ENCODE peak calls at places on chromosomes 4 and X, in nine cellular contexts. P is aorta, W is T-helper 1 cell, O is globus pallidus, Q is LoVo, D is DMS 273 treated with DMSO at 0.1 percent for 48 hours, L is KBM-7, R is breast epithelium, X is M059J. F is an unnamed sample.

GRCh38 chr4:88592600-88593448 is 544 bp downstream of the HERC3 start:
- DNase-seq in L (peak), X (peak), P (peak), Q (peak), O (peak), R (peak), D (no peak), W (peak), F (peak)

GRCh38 chr4:88860594-88860993 is 163.0 kb upstream of the NAP1L5 start:
- DNase-seq in O (no peak), Q (no peak), D (no peak), X (no peak), W (no peak), R (no peak), P (no peak), L (no peak), F (no peak)

GRCh38 chr4:183962413-183962812 is 57.3 kb downstream of the STOX2 start:
- DNase-seq in D (no peak), R (no peak), P (no peak), W (no peak), X (no peak), Q (no peak), O (no peak), L (no peak), F (no peak)

GRCh38 chrX:136608295-136608933 is 39.5 kb upstream of the CD40LG start:
- DNase-seq in R (peak), L (peak), W (peak), O (peak), X (peak), D (no peak), Q (peak), P (no peak), F (no peak)

GRCh38 chrX:150544222-150544787 is 24.1 kb upstream of the MTM1 start:
- DNase-seq in Q (no peak), D (no peak), W (no peak), P (no peak), R (no peak), O (no peak), X (peak), L (peak), F (no peak)

GRCh38 chr4:102438873-102439614 is 62.1 kb upstream of the NFKB1 start:
- DNase-seq in D (no peak), R (no peak), Q (peak), P (no peak), W (no peak), X (peak), O (peak), L (no peak), F (no peak)

GRCh38 chr4:87270144-87270543 is 49.7 kb upstream of the KLHL8 start:
- DNase-seq in O (peak), R (no peak), Q (peak), P (no peak), X (peak), W (no peak), D (no peak), L (peak), F (no peak)

GRCh38 chrX:100662791-100663190 is 18.8 kb downstream of the SRPX2 start:
- DNase-seq in L (no peak), D (no peak), Q (no peak), R (no peak), O (no peak), X (no peak), W (no peak), P (no peak), F (no peak)

GRCh38 chr4:185573651-185574199 is 38.4 kb upstream of the PDLIM3 start:
- DNase-seq in R (no peak), L (no peak), X (peak), W (no peak), P (peak), D (no peak), O (no peak), Q (peak), F (no peak)

GRCh38 chrX:24838624-24839023 is 144.9 kb downstream of the POLA1 start:
- DNase-seq in L (peak), Q (peak), O (peak), W (no peak), R (no peak), X (peak), P (no peak), D (no peak), F (peak)

GRCh38 chr4:4990857-4991540 is 28.3 kb downstream of the CYTL1 start:
- DNase-seq in W (no peak), Q (peak), L (peak), P (peak), X (peak), R (no peak), O (peak), D (no peak), F (no peak)

GRCh38 chrX:45479196-45479834 is 278.6 kb upstream of the DIPK2B start:
- DNase-seq in P (no peak), O (no peak), W (no peak), D (no peak), X (peak), Q (peak), R (no peak), L (no peak), F (no peak)

GRCh38 chr4:173261052-173261451 is 73.1 kb downstream of the HMGB2 start:
- DNase-seq in X (no peak), L (no peak), R (no peak), D (no peak), Q (no peak), O (no peak), P (no peak), W (no peak), F (no peak)

GRCh38 chr4:95165926-95166524 is 382.7 kb downstream of the UNC5C start:
- DNase-seq in X (peak), D (peak), W (no peak), O (peak), L (peak), R (no peak), Q (peak), P (no peak), F (peak)

GRCh38 chr4:160159457-160159856 is 1056.6 kb downstream of the RAPGEF2 start:
- DNase-seq in W (no peak), Q (no peak), P (peak), O (no peak), D (no peak), L (no peak), R (no peak), X (no peak), F (no peak)

GRCh38 chr4:76984127-76984526 is 34.6 kb downstream of the SEPTIN11 start:
- DNase-seq in W (no peak), O (no peak), P (no peak), R (no peak), L (peak), Q (no peak), D (no peak), X (peak), F (peak)

GRCh38 chr4:15920723-15921591 is 17.6 kb downstream of the FGFBP1 start:
- DNase-seq in O (no peak), Q (peak), R (no peak), W (no peak), P (peak), L (no peak), X (peak), D (no peak), F (no peak)

GRCh38 chr4:136680271-136680670 is 852.0 kb downstream of the PCDH18 start:
- DNase-seq in X (peak), Q (no peak), P (no peak), L (no peak), D (no peak), O (no peak), W (no peak), R (no peak), F (no peak)

GRCh38 chr4:182449960-182450359 is 206.8 kb downstream of the TENM3 start:
- DNase-seq in D (no peak), X (no peak), O (no peak), L (no peak), R (no peak), Q (no peak), P (no peak), W (no peak), F (no peak)

GRCh38 chr4:127936974-127937373 is 28.0 kb downstream of the MFSD8 start:
- DNase-seq in W (no peak), O (no peak), Q (no peak), D (no peak), X (peak), R (no peak), L (no peak), P (no peak), F (no peak)

GRCh38 chrX:118698516-118699247 is 28.7 kb upstream of the IL13RA1 start:
- DNase-seq in R (no peak), X (peak), P (no peak), L (peak), W (no peak), O (peak), Q (no peak), D (no peak), F (no peak)

GRCh38 chrX:110317079-110317819 is 636 bp downstream of the AMMECR1 start:
- DNase-seq in W (peak), L (peak), R (peak), X (peak), P (peak), D (no peak), Q (no peak), O (peak), F (no peak)

GRCh38 chrX:14920196-14920595 is 47.0 kb downstream of the MOSPD2 start:
- DNase-seq in P (no peak), X (peak), Q (no peak), O (no peak), L (no peak), D (no peak), W (no peak), R (no peak), F (no peak)

GRCh38 chr4:147799986-147800555 is 68.2 kb downstream of the ARHGAP10 start:
- DNase-seq in Q (no peak), P (no peak), R (no peak), X (peak), L (peak), D (no peak), O (no peak), W (peak), F (peak)

GRCh38 chr4:40524642-40525041 is 105.0 kb downstream of the RBM47 start:
- DNase-seq in O (no peak), Q (no peak), P (no peak), L (no peak), W (no peak), R (no peak), D (no peak), X (no peak), F (no peak)

GRCh38 chr4:180513076-180513475 is 1730.1 kb upstream of the TENM3 start:
- DNase-seq in P (no peak), X (no peak), D (no peak), L (no peak), O (no peak), Q (no peak), W (no peak), R (no peak), F (no peak)

GRCh38 chrX:20217279-20217678 is 49.4 kb downstream of the RPS6KA3 start:
- DNase-seq in W (no peak), P (no peak), R (no peak), Q (peak), O (no peak), X (peak), D (no peak), L (peak), F (no peak)

GRCh38 chrX:55758033-55758432 is 40.5 kb downstream of the RRAGB start:
- DNase-seq in R (no peak), P (no peak), X (no peak), O (no peak), W (no peak), Q (no peak), L (no peak), D (no peak), F (no peak)

GRCh38 chrX:7242613-7243012 is 94.7 kb upstream of the PUDP start:
- DNase-seq in P (no peak), W (no peak), Q (no peak), O (no peak), X (no peak), D (no peak), R (no peak), L (no peak), F (peak)

GRCh38 chr4:3836802-3837601 is 70.8 kb downstream of the ADRA2C start:
- DNase-seq in R (no peak), Q (peak), L (no peak), W (no peak), O (no peak), X (no peak), D (no peak), P (no peak), F (no peak)

GRCh38 chrX:9522756-9523155 is 57.9 kb downstream of the TBL1X start:
- DNase-seq in Q (no peak), D (no peak), O (no peak), R (no peak), W (no peak), P (no peak), X (no peak), L (no peak), F (no peak)

GRCh38 chr4:93221771-93222170 is 606.8 kb upstream of the ATOH1 start:
- DNase-seq in L (no peak), D (no peak), W (no peak), P (no peak), O (no peak), R (no peak), X (no peak), Q (no peak), F (no peak)

GRCh38 chrX:122868626-122869025 is 315.5 kb upstream of the GRIA3 start:
- DNase-seq in L (no peak), Q (no peak), P (no peak), W (no peak), X (peak), D (no peak), O (no peak), R (no peak), F (no peak)

F was measured in GM12878.